ENCODE peak calls at places on chromosomes 12 and 14, in eight cellular contexts. Q is GM12878, I is esophagus muscularis mucosa, W is A549, F is K562, C is ovary, N is stomach, P is suprapubic skin. R is an unnamed sample.

GRCh38 chr12:57896437-57897201 is 44.7 kb upstream of the ATP23 start:
- DNase-seq in Q (no peak), I (no peak), W (peak), F (no peak), C (peak), N (peak), P (peak), R (peak)

GRCh38 chr14:100440207-100440631 is 117.1 kb downstream of the SLC25A47 start:
- DNase-seq in Q (no peak), I (no peak), W (peak), F (peak), C (peak), N (peak), P (no peak), R (peak)

GRCh38 chr12:69933115-69933552 is 108.1 kb downstream of the MYRFL start:
- DNase-seq in Q (no peak), I (no peak), W (no peak), F (no peak), C (no peak), N (no peak), P (no peak), R (no peak)

GRCh38 chr14:38201137-38201828 is 6.4 kb upstream of the SSTR1 start:
- DNase-seq in Q (no peak), I (no peak), W (no peak), F (no peak), C (no peak), N (no peak), P (no peak), R (no peak)

GRCh38 chr12:63149884-63150254 is 1.1 kb downstream of the AVPR1A start:
- DNase-seq in Q (no peak), I (no peak), W (no peak), F (no peak), C (no peak), N (no peak), P (no peak), R (no peak)

GRCh38 chr14:103518416-103519042 is 4.1 kb downstream of the CKB start:
- DNase-seq in Q (no peak), I (no peak), W (peak), F (peak), C (peak), N (peak), P (peak), R (peak)

GRCh38 chr14:93103392-93104080 is 12.2 kb downstream of the ITPK1 start:
- DNase-seq in Q (peak), I (no peak), W (no peak), F (no peak), C (no peak), N (peak), P (no peak), R (no peak)

GRCh38 chr12:94134226-94134795 is 14.1 kb upstream of the PLXNC1 start:
- DNase-seq in Q (no peak), I (no peak), W (peak), F (peak), C (no peak), N (no peak), P (no peak), R (no peak)

GRCh38 chr12:79857675-79858074 is 77.2 kb downstream of the PPP1R12A start:
- DNase-seq in Q (no peak), I (no peak), W (no peak), F (no peak), C (no peak), N (no peak), P (no peak), R (no peak)

DNA sequence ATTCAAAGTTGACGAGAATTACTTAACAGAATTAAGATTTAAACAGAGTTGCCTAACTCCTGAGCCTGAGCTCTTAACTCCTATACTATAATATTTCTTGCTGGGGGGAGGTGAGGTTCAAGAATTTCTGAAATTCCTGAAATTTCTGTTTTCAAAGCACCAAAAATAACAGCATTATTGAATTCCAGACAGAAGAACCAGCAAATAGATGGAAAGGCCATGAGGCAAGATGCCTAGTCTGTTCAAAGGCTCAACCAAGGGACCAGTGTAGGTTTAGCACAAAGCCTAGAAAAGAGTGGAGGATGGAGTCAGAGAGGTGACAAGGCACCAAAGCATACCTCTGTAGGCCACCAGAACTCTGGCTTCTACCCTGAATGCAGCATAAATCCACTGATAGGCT is 76.4 kb downstream of the PPP1R12A start:
- DNase-seq in Q (no peak), I (no peak), W (no peak), F (no peak), C (no peak), N (no peak), P (no peak), R (no peak)
- TF ChIP-seq EP300 in Q (no peak), I (no peak), W (no peak), F (no peak), C (no peak), N (no peak), P (no peak), R (no peak)

DNA sequence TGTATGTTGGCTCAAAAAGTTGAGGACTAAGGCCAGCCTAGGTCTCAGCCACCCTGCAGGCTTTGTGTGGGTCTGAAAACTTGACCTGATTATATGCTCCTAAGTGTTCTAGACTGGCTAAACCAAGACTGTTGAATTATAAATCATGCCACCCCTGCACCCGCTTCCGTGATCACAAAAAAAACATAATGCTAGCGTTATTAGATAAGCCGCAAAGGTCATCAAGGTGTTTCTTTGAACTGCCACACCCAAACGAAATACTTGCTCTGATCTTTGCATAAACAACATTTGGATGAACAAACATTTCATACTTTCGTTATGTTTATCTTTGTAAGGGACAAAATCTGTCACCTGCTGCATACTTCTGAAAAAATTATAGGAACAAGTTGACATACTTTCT is 2.5 kb downstream of the SMCO2 start:
- DNase-seq in Q (no peak), I (no peak), W (no peak), F (no peak), C (no peak), N (no peak), P (no peak), R (no peak)
- TF ChIP-seq CTCF in Q (no peak), I (no peak), W (no peak), F (no peak), C (no peak), N (no peak), P (no peak), R (no peak)

DNA sequence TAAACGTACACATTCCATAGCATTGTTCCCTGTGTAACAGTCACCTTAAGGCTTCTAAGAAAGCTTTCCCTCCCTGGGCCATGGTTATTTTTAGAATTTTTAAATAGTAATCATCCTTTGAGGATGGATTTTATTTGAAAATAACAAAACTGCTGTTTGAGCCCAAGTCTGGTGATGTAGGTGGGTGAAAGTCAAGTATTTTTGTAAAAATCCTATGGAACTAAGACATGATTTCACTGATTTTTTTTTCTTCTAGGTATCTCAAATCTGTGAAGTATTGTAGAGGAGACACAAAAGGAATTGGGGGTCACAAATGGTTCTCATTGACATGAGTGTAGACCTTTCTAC is 1.4 kb downstream of the ISCU start:
- DNase-seq in Q (no peak), I (no peak), W (no peak), F (no peak), C (no peak), N (no peak), P (no peak), R (no peak)
- H3K4me3 ChIP-seq in Q (peak), I (peak), W (peak), F (peak), C (peak), N (peak), P (peak), R (peak)

GRCh38 chr12:95506707-95507523 is 33.0 kb downstream of the METAP2 start:
- DNase-seq in Q (no peak), I (no peak), W (no peak), F (no peak), C (no peak), N (no peak), P (no peak), R (no peak)
- TF ChIP-seq EP300 in Q (no peak), I (no peak), W (no peak), F (no peak), C (no peak), N (no peak), P (no peak), R (no peak)

GRCh38 chr14:94831085-94831484 is 61.2 kb upstream of the GSC start:
- DNase-seq in Q (no peak), I (no peak), W (no peak), F (no peak), C (no peak), N (no peak), P (no peak), R (no peak)
- TF ChIP-seq CTCF in Q (no peak), I (no peak), W (no peak), F (no peak), C (no peak), N (no peak), P (no peak), R (no peak)

GRCh38 chr14:60204104-60204842 is 39.1 kb upstream of the DHRS7 start:
- DNase-seq in Q (peak), I (no peak), W (no peak), F (no peak), C (no peak), N (no peak), P (no peak), R (no peak)

GRCh38 chr14:60206837-60207533 is 41.8 kb upstream of the DHRS7 start:
- DNase-seq in Q (peak), I (no peak), W (no peak), F (no peak), C (no peak), N (no peak), P (no peak), R (no peak)

GRCh38 chr14:60210703-60211102 is 38.3 kb upstream of the PPM1A start:
- DNase-seq in Q (no peak), I (no peak), W (no peak), F (no peak), C (no peak), N (no peak), P (no peak), R (no peak)

GRCh38 chr14:60206249-60206670 is 41.1 kb upstream of the DHRS7 start:
- DNase-seq in Q (no peak), I (no peak), W (no peak), F (no peak), C (no peak), N (no peak), P (no peak), R (no peak)

DNA sequence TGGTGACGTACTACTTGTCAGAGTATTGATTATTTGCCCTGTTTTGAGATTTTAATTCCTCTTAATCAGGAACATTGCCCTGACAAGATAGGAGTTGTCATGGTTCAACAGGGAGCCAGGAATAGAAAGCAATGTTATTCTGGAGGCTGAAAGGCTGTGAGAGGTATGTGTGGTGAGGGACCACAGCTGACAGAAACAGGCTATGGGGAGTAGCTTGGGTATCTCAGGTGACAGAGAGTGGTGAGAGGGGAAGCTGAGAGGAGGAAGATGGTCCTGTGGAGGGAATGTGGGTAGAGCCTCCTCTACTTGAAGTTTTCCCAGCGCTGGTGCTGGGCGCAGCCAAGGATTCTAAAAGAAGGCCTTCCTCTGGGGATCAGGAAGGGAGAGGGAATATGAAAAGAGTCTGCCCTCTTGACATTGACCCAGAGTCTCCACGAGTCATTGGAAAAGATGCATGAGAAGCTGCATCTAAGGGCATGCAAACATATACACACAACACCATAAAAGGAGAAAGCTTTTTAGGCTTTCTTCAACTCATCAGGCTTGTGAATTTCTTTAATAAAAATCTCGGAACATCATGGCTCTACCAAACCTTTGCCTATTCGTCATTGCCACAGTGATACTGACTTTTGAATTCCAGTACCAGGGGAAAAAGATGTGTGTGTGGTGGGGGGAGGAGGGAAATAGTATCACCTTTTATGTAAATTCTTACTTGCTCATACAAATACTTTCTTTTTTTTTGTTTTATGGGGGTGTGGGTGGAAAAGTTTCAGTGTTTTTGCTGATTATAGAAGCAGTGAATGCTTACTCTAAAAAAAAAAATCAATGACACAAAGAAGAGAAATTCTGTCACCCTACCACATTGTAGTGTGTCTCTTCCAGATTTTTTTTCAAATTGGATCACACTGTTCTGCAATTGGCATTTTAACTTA is 39.9 kb upstream of the DHRS7 start:
- DNase-seq in Q (peak), I (no peak), W (no peak), F (no peak), C (no peak), N (no peak), P (no peak), R (no peak)
- H3K4me3 ChIP-seq in Q (peak), I (no peak), W (no peak), F (no peak), C (no peak), N (no peak), P (no peak), R (no peak)

GRCh38 chr14:58151701-58152568 is at the start of gene ARMH4:
- DNase-seq in Q (no peak), I (peak), W (peak), F (peak), C (peak), N (peak), P (peak), R (peak)
- TF ChIP-seq EP300 in Q (no peak), I (no peak), W (no peak), F (no peak), C (no peak), N (no peak), P (no peak), R (peak)

DNA sequence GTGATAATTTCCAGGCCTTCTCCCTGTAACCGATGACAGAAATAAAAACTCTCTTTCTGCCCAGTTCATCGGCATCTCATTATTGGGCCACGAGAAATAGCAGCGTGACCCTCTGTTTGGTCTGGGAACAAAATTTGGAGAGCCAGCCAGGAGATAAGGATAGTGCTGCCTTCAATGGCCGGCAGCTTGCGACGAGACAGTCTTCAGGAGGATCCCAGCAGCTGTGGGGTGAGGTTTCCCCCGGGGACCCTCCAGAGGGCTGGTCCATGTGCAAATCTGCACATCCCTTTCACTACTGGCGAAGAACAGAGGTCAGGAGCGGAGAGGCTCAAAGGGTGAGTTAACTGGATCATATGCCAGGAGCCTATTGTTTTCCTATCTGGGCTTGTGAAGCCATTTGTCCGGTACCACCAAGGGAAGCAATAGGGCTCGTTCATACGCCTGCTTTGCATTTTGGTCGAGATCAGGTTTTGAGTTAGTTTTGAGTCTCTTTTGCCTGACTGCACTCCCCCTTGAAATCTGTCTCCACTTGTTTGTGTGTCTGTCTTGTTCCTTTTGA is 4.8 kb downstream of the SLC39A2 start:
- DNase-seq in Q (no peak), I (no peak), W (no peak), F (no peak), C (no peak), N (no peak), P (no peak), R (no peak)
- TF ChIP-seq CTCF in Q (no peak), I (no peak), W (no peak), F (no peak), C (no peak), N (no peak), P (no peak), R (no peak)

DNA sequence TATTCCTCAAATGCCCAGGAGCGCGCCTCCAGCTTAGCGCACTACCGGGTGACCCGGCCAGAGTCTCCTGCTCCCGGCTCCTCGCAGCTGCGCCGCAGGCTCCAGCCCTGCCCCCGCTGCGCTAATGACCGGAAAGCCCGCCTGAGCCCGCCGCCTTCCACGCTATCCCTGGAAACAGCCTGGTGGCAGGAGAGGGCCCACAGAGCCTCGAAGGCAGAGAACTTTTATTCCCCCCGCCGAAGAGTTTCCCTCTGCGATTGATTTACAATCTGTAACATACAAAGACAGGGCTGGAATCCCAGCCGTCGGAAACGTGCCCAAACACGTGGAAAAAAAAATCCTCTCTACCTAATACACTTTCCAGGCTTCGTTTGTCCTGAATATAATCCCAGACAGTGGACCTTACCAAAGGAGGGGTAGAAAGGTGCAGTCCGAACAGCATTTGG is 1.5 kb downstream of the COL2A1 start:
- DNase-seq in Q (no peak), I (no peak), W (no peak), F (no peak), C (no peak), N (peak), P (peak), R (no peak)
- H3K4me3 ChIP-seq in Q (no peak), I (peak), W (peak), F (no peak), C (peak), N (peak), P (peak), R (peak)